ENCODE peak calls at places on chromosomes 5 and 9, in four cellular contexts. R is CD4-positive, alpha-beta T cell; A is cardiac fibroblast; W is neural crest cell. F is an unnamed sample.

GRCh38 chr9:74742792-74743389 is 144.8 kb downstream of the TRPM6 start:
- DNase-seq in R (no peak), A (peak; percentile 52), W (peak; percentile 23), F (peak; percentile 14)

GRCh38 chr9:92723801-92724323 is 40.8 kb downstream of the BICD2 start:
- DNase-seq in R (no peak), A (no peak), W (no peak), F (no peak)

GRCh38 chr5:39520232-39520572 is 95.4 kb upstream of the DAB2 start:
- DNase-seq in R (no peak), A (peak; percentile 97), W (no peak), F (no peak)

GRCh38 chr9:96420468-96421219 is 2.5 kb upstream of the ZNF367 start:
- DNase-seq in R (no peak), A (peak; percentile 97), W (no peak), F (peak; percentile 39)

GRCh38 chr5:109876941-109877669 is 187.4 kb downstream of the MAN2A1 start:
- DNase-seq in R (no peak), A (peak; percentile 20), W (no peak), F (no peak)

GRCh38 chr5:33470544-33470943 is 29.8 kb downstream of the TARS1 start:
- DNase-seq in R (no peak), A (peak; percentile 81), W (no peak), F (no peak)

GRCh38 chr9:120099064-120099463 is 480.9 kb downstream of the CDK5RAP2 start:
- DNase-seq in R (no peak), A (no peak), W (no peak), F (no peak)

GRCh38 chr9:72596451-72597180 is 75.2 kb downstream of the TMC1 start:
- DNase-seq in R (no peak), A (no peak), W (no peak), F (no peak)

GRCh38 chr9:29668732-29669131 is 2095.5 kb upstream of the C9orf72 start:
- DNase-seq in R (no peak), A (no peak), W (no peak), F (no peak)

GRCh38 chr9:126965077-126965476 is 50.5 kb downstream of the RALGPS1 start:
- DNase-seq in R (no peak), A (no peak), W (no peak), F (no peak)

GRCh38 chr9:130334915-130335314 is 69.4 kb downstream of the HMCN2 start:
- DNase-seq in R (no peak), A (no peak), W (no peak), F (no peak)
- TF ChIP-seq CTCF in R (no peak), A (no peak), W (no peak), F (no peak)

GRCh38 chr5:75260708-75261107 is 24.0 kb upstream of the ANKRD31 start:
- DNase-seq in R (no peak), A (no peak), W (no peak), F (no peak)

GRCh38 chr5:75262278-75262677 is 25.6 kb upstream of the ANKRD31 start:
- DNase-seq in R (no peak), A (no peak), W (no peak), F (no peak)

GRCh38 chr5:75265731-75266130 is 29.1 kb upstream of the ANKRD31 start:
- DNase-seq in R (no peak), A (peak; percentile 53), W (no peak), F (no peak)
- TF ChIP-seq CTCF in R (peak; percentile 78), A (peak; percentile 55), W (peak; percentile 73), F (peak; percentile 3)

GRCh38 chr5:180117378-180117725 is 45.8 kb upstream of the RNF130 start:
- DNase-seq in R (no peak), A (no peak), W (no peak), F (no peak)
- TF ChIP-seq CTCF in R (no peak), A (no peak), W (no peak), F (no peak)

DNA sequence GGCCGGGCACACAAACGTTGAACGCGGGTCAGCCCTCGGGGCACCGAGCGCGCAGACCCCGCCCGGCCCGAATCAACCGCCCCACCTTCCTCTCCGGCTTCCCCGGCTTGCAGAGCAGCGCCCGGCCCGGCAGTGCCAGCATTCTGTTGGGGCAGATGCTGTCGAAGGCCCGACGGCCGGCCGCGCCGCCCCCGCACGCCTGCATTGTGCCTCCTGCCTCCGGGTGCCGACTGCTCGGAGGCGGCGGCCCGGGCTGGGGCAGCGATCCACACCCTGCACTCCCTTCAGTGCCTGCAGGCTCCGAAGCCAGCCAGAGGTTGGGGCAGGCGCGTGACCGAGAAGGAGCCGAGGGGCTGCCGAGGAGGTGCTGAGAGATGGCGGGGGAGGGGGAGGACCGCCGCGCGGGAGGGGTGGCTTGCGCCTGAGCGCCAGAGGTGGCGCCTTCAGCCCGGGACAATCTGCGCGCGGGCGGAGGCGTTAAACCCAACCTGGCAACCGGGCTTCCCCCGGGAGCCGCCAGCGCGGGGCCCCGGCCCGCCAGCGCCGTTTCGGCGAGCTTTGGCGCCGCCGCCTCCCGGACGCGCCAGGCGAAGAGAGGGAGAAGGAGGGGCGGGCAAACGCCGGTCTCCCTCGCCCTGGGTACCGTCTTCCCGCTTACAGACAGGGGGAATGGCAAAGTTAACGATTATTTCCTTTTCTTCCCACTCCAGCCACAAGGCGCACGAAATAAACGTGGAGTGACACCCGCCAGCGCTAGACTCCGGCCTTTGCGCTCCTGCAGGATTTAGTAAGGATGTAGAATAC is at the start of gene MCIDAS:
- DNase-seq in R (no peak), A (peak; percentile 35), W (peak; percentile 57), F (peak; percentile 88)
- TF ChIP-seq CTCF in R (peak; percentile 12), A (no peak), W (peak; percentile 36), F (peak; percentile 7)

GRCh38 chr9:91428927-91429351 is 5.3 kb upstream of the NFIL3 start:
- DNase-seq in R (no peak), A (peak; percentile 74), W (no peak), F (no peak)
- TF ChIP-seq CTCF in R (no peak), A (no peak), W (no peak), F (no peak)

F was measured in GM20000.